ENCODE peak calls at places on chromosomes 16 and 17, in ten cellular contexts. N, T, I, M, V, R, P, C, Y and F are unnamed samples.

GRCh38 chr16:86396918-86397317 is 113.4 kb upstream of the FOXF1 start:
- DNase-seq in R (no peak), I (peak), C (no peak), T (no peak), N (peak), M (no peak), P (peak), V (peak), Y (no peak), F (no peak)

GRCh38 chr16:47033176-47033575 is 59.7 kb upstream of the DNAJA2 start:
- DNase-seq in C (no peak), I (no peak), N (no peak), Y (no peak), M (no peak), P (no peak), R (no peak), T (no peak), V (no peak), F (no peak)

GRCh38 chr16:85285681-85286065 is 173.4 kb upstream of the CIBAR2 start:
- DNase-seq in P (no peak), M (no peak), R (no peak), V (no peak), I (no peak), Y (no peak), N (no peak), T (no peak), C (no peak), F (no peak)

GRCh38 chr16:47523342-47524006 is 62.3 kb downstream of the PHKB start:
- DNase-seq in P (no peak), N (no peak), R (no peak), I (no peak), T (no peak), Y (no peak), V (no peak), C (no peak), M (peak), F (no peak)

GRCh38 chr16:30893082-30893743 is 664 bp downstream of the BCL7C start:
- DNase-seq in C (no peak), Y (no peak), V (no peak), M (peak), T (no peak), P (no peak), N (no peak), I (peak), R (peak), F (no peak)

GRCh38 chr16:5873221-5873620 is 775.6 kb upstream of the EEF2KMT start:
- DNase-seq in C (no peak), T (no peak), I (no peak), V (no peak), P (no peak), R (no peak), N (no peak), M (no peak), Y (no peak), F (no peak)

GRCh38 chr16:3791701-3792100 is 74.4 kb upstream of the TRAP1 start:
- DNase-seq in Y (no peak), R (no peak), P (no peak), N (no peak), V (no peak), T (no peak), I (no peak), C (no peak), M (no peak), F (no peak)

GRCh38 chr16:75644240-75645012 is 3.0 kb downstream of the KARS1 start:
- DNase-seq in V (peak), M (peak), P (peak), I (no peak), R (no peak), Y (no peak), C (no peak), N (no peak), T (no peak), F (no peak)

GRCh38 chr17:50865060-50865867 is 890 bp downstream of the TOB1 start:
- DNase-seq in Y (peak), V (peak), N (peak), C (no peak), M (peak), R (peak), P (peak), T (peak), I (peak), F (peak)

GRCh38 chr16:86597880-86598606 is 19.7 kb downstream of the FOXL1 start:
- DNase-seq in R (no peak), C (no peak), M (no peak), V (no peak), Y (no peak), N (no peak), P (no peak), I (no peak), T (no peak), F (no peak)

GRCh38 chr16:17777461-17777863 is 306.7 kb upstream of the XYLT1 start:
- DNase-seq in P (no peak), V (peak), N (peak), M (no peak), C (no peak), I (peak), R (no peak), T (no peak), Y (no peak), F (no peak)

GRCh38 chr16:35639233-35640205 is 2180.1 kb downstream of the TP53TG3F start:
- DNase-seq in V (no peak), M (no peak), T (no peak), R (no peak), I (no peak), N (no peak), P (no peak), Y (no peak), C (no peak), F (no peak)

GRCh38 chr17:12985431-12986285 is 32.2 kb downstream of the ELAC2 start:
- DNase-seq in I (no peak), M (no peak), N (peak), P (no peak), Y (no peak), T (no peak), C (no peak), V (no peak), R (no peak), F (no peak)

GRCh38 chr16:85655216-85656129 is 33.3 kb downstream of the GINS2 start:
- DNase-seq in C (no peak), Y (no peak), P (no peak), I (no peak), T (no peak), M (no peak), R (no peak), V (no peak), N (no peak), F (no peak)

GRCh38 chr16:11570258-11570657 is 16.5 kb downstream of the LITAF start:
- DNase-seq in Y (no peak), M (no peak), P (no peak), V (no peak), C (no peak), N (no peak), R (no peak), T (no peak), I (no peak), F (no peak)

GRCh38 chr16:10009691-10010090 is 172.5 kb downstream of the GRIN2A start:
- DNase-seq in N (no peak), C (no peak), T (no peak), V (no peak), R (no peak), I (no peak), Y (no peak), M (peak), P (no peak), F (no peak)

GRCh38 chr17:45895304-45895968 is 1.1 kb downstream of the MAPT start:
- DNase-seq in R (peak), T (peak), P (peak), V (peak), C (no peak), I (peak), Y (no peak), N (no peak), M (no peak), F (no peak)

GRCh38 chr17:39177256-39177655 is 11.3 kb upstream of the ARL5C start:
- DNase-seq in T (no peak), R (no peak), C (no peak), V (no peak), Y (peak), I (peak), M (no peak), N (no peak), P (no peak), F (no peak)

GRCh38 chr17:39171933-39172332 is 6.0 kb upstream of the ARL5C start:
- DNase-seq in P (no peak), Y (no peak), V (no peak), T (no peak), C (no peak), M (no peak), I (peak), R (no peak), N (no peak), F (no peak)

GRCh38 chr17:39175695-39176093 is 9.7 kb upstream of the ARL5C start:
- DNase-seq in V (no peak), I (peak), T (no peak), Y (no peak), N (no peak), R (no peak), M (no peak), P (no peak), C (no peak), F (no peak)

GRCh38 chr17:39173539-39174274 is 7.7 kb upstream of the ARL5C start:
- DNase-seq in R (no peak), I (no peak), T (no peak), M (no peak), P (no peak), C (no peak), Y (no peak), V (no peak), N (no peak), F (no peak)

GRCh38 chr17:39174907-39175694 is 9.1 kb upstream of the ARL5C start:
- DNase-seq in V (no peak), Y (peak), P (peak), N (peak), C (no peak), M (peak), T (peak), I (peak), R (no peak), F (no peak)
- TF ChIP-seq CTCF in V (peak), Y (peak), P (peak), N (peak), C (peak), M (peak), T (peak), I (peak), R (peak), F (peak)

GRCh38 chr16:48831081-48831722 is 221.2 kb upstream of the N4BP1 start:
- DNase-seq in I (peak), V (no peak), P (peak), C (no peak), Y (no peak), R (no peak), N (no peak), T (no peak), M (no peak), F (no peak)
- TF ChIP-seq CTCF in I (peak), V (peak), P (peak), C (no peak), Y (peak), R (no peak), N (no peak), T (no peak), M (peak), F (peak)

DNA sequence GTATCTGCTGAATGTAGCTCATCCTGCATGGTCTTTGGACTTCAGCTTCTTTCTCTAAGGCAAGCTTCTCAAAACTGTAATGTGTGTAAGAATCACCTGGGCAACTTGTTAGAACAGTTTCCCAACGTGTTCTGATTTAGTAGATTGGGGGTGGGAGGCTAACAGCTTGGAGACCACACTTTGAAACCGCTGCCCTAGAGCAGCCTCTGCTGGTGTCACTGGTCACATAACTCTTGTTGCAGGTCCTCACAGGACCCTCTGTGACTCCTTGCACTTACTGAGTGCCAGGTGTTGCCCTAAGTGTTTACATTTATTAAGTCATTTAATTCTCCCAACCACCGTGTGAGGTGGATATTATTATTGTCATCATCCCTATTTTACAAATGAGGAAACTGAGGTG is 9.9 kb downstream of the SLC35G3 start:
- DNase-seq in M (no peak), R (no peak), N (no peak), T (no peak), P (no peak), C (no peak), V (no peak), I (no peak), Y (no peak), F (no peak)
- TF ChIP-seq CTCF in M (no peak), R (no peak), N (no peak), T (no peak), P (no peak), C (no peak), V (no peak), I (peak), Y (no peak), F (no peak)

DNA sequence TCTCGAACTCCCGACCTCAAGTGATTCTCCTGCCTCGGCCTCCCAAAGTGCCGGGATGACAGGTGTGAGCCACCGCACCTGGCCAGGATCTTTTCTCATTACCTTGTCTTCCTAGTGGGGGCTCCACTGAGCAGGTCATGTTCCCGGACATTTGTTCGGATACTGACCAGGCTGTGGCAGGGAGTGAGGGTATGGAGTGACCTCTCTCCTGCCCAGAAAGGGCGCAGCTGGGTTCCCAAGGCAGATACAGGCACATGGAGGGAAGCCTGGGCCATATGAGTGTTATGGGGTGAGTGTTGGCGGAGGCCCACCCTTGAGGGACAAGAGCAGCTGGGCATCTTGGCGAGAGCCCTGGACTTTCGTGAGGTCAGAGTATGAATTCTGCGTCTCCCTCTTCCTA is 5.5 kb downstream of the SERPINF1 start:
- DNase-seq in P (no peak), Y (no peak), V (no peak), N (no peak), C (no peak), I (no peak), R (no peak), T (no peak), M (no peak), F (no peak)
- TF ChIP-seq CTCF in P (peak), Y (no peak), V (no peak), N (peak), C (no peak), I (peak), R (no peak), T (no peak), M (no peak), F (peak)

DNA sequence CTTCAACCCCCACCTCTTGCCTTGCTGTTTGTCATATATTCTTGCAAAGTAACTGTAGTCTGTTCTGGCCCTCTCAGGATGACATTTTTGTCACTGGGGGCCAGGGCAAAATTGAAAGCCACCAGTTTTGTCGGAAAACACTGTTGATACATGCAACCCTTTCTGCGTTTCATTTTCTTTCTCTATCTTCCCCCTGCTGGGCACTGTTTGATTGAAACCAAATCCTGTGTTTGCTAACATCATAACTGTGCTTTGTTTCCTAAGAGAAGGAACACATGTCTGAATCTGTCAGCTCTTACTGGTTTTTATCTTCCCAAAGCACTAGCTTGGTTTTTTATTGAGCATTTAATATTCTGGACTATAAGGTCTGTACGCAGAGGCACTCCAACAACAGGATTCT is 11.7 kb upstream of the CPPED1 start:
- DNase-seq in C (no peak), N (no peak), T (no peak), V (no peak), M (no peak), Y (no peak), I (no peak), P (no peak), R (no peak), F (no peak)
- TF ChIP-seq CTCF in C (no peak), N (no peak), T (no peak), V (no peak), M (no peak), Y (peak), I (no peak), P (no peak), R (no peak), F (no peak)

GRCh38 chr17:81667754-81668153 is 1.2 kb downstream of the CCDC137 start:
- DNase-seq in V (peak), R (no peak), Y (no peak), N (no peak), T (no peak), M (no peak), P (peak), I (peak), C (no peak), F (no peak)
- TF ChIP-seq CTCF in V (no peak), R (no peak), Y (no peak), N (no peak), T (no peak), M (no peak), P (peak), I (peak), C (no peak), F (no peak)

GRCh38 chr16:66548868-66549267 is 1.1 kb downstream of the TK2 start:
- DNase-seq in N (no peak), V (no peak), P (no peak), Y (no peak), R (no peak), M (no peak), I (no peak), C (no peak), T (no peak), F (no peak)

GRCh38 chr16:66551362-66551761 is 1.0 kb upstream of the CKLF start:
- DNase-seq in C (no peak), I (peak), V (no peak), T (peak), N (peak), M (peak), P (peak), Y (peak), R (no peak), F (no peak)

GRCh38 chr16:66547101-66547989 is 2.6 kb downstream of the TK2 start:
- DNase-seq in C (no peak), M (no peak), N (no peak), Y (no peak), R (no peak), V (no peak), I (no peak), T (no peak), P (no peak), F (no peak)

GRCh38 chr16:66548068-66548467 is 1.9 kb downstream of the TK2 start:
- DNase-seq in C (no peak), Y (no peak), V (no peak), N (no peak), R (no peak), T (no peak), M (no peak), P (no peak), I (no peak), F (no peak)

GRCh38 chr16:66549284-66550131 is at the start of gene TK2:
- DNase-seq in M (peak), V (peak), C (no peak), I (peak), N (peak), P (peak), Y (peak), R (peak), T (peak), F (peak)
- TF ChIP-seq CTCF in M (peak), V (peak), C (peak), I (peak), N (peak), P (peak), Y (peak), R (no peak), T (no peak), F (peak)

GRCh38 chr16:19733551-19733950 is 15.5 kb downstream of the IQCK start:
- DNase-seq in T (no peak), P (no peak), R (no peak), N (no peak), V (no peak), Y (no peak), M (no peak), I (no peak), C (no peak), F (no peak)

GRCh38 chr16:19737306-19737975 is 19.4 kb downstream of the IQCK start:
- DNase-seq in P (no peak), I (no peak), V (no peak), T (no peak), R (no peak), C (no peak), N (no peak), Y (no peak), M (no peak), F (no peak)

GRCh38 chr16:19735074-19735867 is 17.2 kb downstream of the IQCK start:
- DNase-seq in C (no peak), P (no peak), M (no peak), V (no peak), T (no peak), Y (no peak), N (no peak), I (no peak), R (no peak), F (no peak)
- TF ChIP-seq CTCF in C (no peak), P (no peak), M (no peak), V (no peak), T (no peak), Y (no peak), N (no peak), I (no peak), R (no peak), F (no peak)

GRCh38 chr16:66512589-66513404 is 37.1 kb downstream of the TK2 start:
- DNase-seq in N (no peak), Y (peak), R (no peak), I (no peak), M (no peak), C (no peak), T (peak), P (peak), V (no peak), F (no peak)

GRCh38 chr16:66516808-66517585 is 32.9 kb downstream of the TK2 start:
- DNase-seq in Y (peak), C (peak), N (peak), V (peak), M (peak), I (peak), T (peak), P (peak), R (peak), F (no peak)

GRCh38 chr16:66517586-66518263 is 32.2 kb downstream of the TK2 start:
- DNase-seq in N (no peak), T (no peak), C (no peak), M (no peak), Y (no peak), R (peak), I (peak), P (no peak), V (no peak), F (no peak)

GRCh38 chr16:66516172-66516807 is 33.6 kb downstream of the TK2 start:
- DNase-seq in R (no peak), V (no peak), P (no peak), Y (no peak), C (no peak), I (no peak), N (no peak), M (peak), T (peak), F (no peak)

GRCh38 chr16:66515543-66516171 is 34.3 kb downstream of the TK2 start:
- DNase-seq in C (no peak), P (peak), V (no peak), T (peak), N (peak), Y (no peak), I (peak), R (peak), M (peak), F (no peak)
- TF ChIP-seq CTCF in C (peak), P (peak), V (peak), T (peak), N (peak), Y (no peak), I (peak), R (peak), M (peak), F (no peak)

GRCh38 chr17:73706858-73707257 is 62.6 kb upstream of the SDK2 start:
- DNase-seq in N (no peak), V (no peak), M (no peak), R (no peak), P (peak), I (no peak), Y (no peak), C (no peak), T (no peak), F (no peak)
- TF ChIP-seq CTCF in N (no peak), V (no peak), M (no peak), R (no peak), P (no peak), I (no peak), Y (no peak), C (no peak), T (no peak), F (no peak)